ENCODE peak calls at places on chromosomes 16 and 17, in six cellular contexts. One of them, this sample, is unnamed.

GRCh38 chr16:55491691-55492090 is 12.7 kb downstream of the MMP2 start:
- DNase-seq in lower leg skin: peak; percentile 86
- DNase-seq in IMR-90: no peak
- DNase-seq in stimulated activated CD8-positive, alpha-beta memory T cell treated with anti-CD3 and anti-CD28 coated beads, Interleukin-7, amount 100 ng/mL, for 1 hour: no peak
- DNase-seq in C1 segment of cervical spinal cord: no peak
- DNase-seq in progenitor cell of endocrine pancreas: no peak
- DNase-seq in this sample: peak; percentile 38

GRCh38 chr16:19505600-19506303 is 16.1 kb downstream of the GDE1 start:
- DNase-seq in lower leg skin: no peak
- DNase-seq in IMR-90: peak; percentile 17
- DNase-seq in stimulated activated CD8-positive, alpha-beta memory T cell treated with anti-CD3 and anti-CD28 coated beads, Interleukin-7, amount 100 ng/mL, for 1 hour: no peak
- DNase-seq in C1 segment of cervical spinal cord: no peak
- DNase-seq in progenitor cell of endocrine pancreas: no peak
- DNase-seq in this sample: no peak

GRCh38 chr16:8374032-8374431 is 216.3 kb downstream of the TMEM114 start:
- DNase-seq in lower leg skin: no peak
- DNase-seq in IMR-90: no peak
- DNase-seq in stimulated activated CD8-positive, alpha-beta memory T cell treated with anti-CD3 and anti-CD28 coated beads, Interleukin-7, amount 100 ng/mL, for 1 hour: no peak
- DNase-seq in C1 segment of cervical spinal cord: no peak
- DNase-seq in progenitor cell of endocrine pancreas: no peak
- DNase-seq in this sample: no peak

GRCh38 chr17:10177921-10178788 is 20.3 kb downstream of the GAS7 start:
- DNase-seq in lower leg skin: no peak
- DNase-seq in IMR-90: peak; percentile 83
- DNase-seq in stimulated activated CD8-positive, alpha-beta memory T cell treated with anti-CD3 and anti-CD28 coated beads, Interleukin-7, amount 100 ng/mL, for 1 hour: no peak
- DNase-seq in C1 segment of cervical spinal cord: peak; percentile 24
- DNase-seq in progenitor cell of endocrine pancreas: no peak
- DNase-seq in this sample: no peak

GRCh38 chr17:32894245-32894644 is 17.3 kb upstream of the MYO1D start:
- DNase-seq in lower leg skin: no peak
- DNase-seq in IMR-90: no peak
- DNase-seq in stimulated activated CD8-positive, alpha-beta memory T cell treated with anti-CD3 and anti-CD28 coated beads, Interleukin-7, amount 100 ng/mL, for 1 hour: no peak
- DNase-seq in C1 segment of cervical spinal cord: no peak
- DNase-seq in progenitor cell of endocrine pancreas: no peak
- DNase-seq in this sample: no peak

GRCh38 chr16:68754117-68754792 is 17.2 kb downstream of the CDH1 start:
- DNase-seq in lower leg skin: no peak
- DNase-seq in IMR-90: no peak
- DNase-seq in stimulated activated CD8-positive, alpha-beta memory T cell treated with anti-CD3 and anti-CD28 coated beads, Interleukin-7, amount 100 ng/mL, for 1 hour: no peak
- DNase-seq in C1 segment of cervical spinal cord: no peak
- DNase-seq in progenitor cell of endocrine pancreas: no peak
- DNase-seq in this sample: no peak

GRCh38 chr17:15469260-15469659 is 1.8 kb upstream of the CDRT4 start:
- DNase-seq in lower leg skin: no peak
- DNase-seq in IMR-90: peak; percentile 52
- DNase-seq in stimulated activated CD8-positive, alpha-beta memory T cell treated with anti-CD3 and anti-CD28 coated beads, Interleukin-7, amount 100 ng/mL, for 1 hour: no peak
- DNase-seq in C1 segment of cervical spinal cord: no peak
- DNase-seq in progenitor cell of endocrine pancreas: no peak
- DNase-seq in this sample: no peak

GRCh38 chr17:77861981-77862645 is 96.4 kb upstream of the TNRC6C start:
- DNase-seq in lower leg skin: no peak
- DNase-seq in IMR-90: no peak
- DNase-seq in stimulated activated CD8-positive, alpha-beta memory T cell treated with anti-CD3 and anti-CD28 coated beads, Interleukin-7, amount 100 ng/mL, for 1 hour: no peak
- DNase-seq in C1 segment of cervical spinal cord: no peak
- DNase-seq in progenitor cell of endocrine pancreas: no peak
- DNase-seq in this sample: peak; percentile 50

GRCh38 chr17:67063146-67063545 is 18.8 kb downstream of the CACNG1 start:
- DNase-seq in lower leg skin: no peak
- DNase-seq in IMR-90: peak; percentile 61
- DNase-seq in stimulated activated CD8-positive, alpha-beta memory T cell treated with anti-CD3 and anti-CD28 coated beads, Interleukin-7, amount 100 ng/mL, for 1 hour: no peak
- DNase-seq in C1 segment of cervical spinal cord: no peak
- DNase-seq in progenitor cell of endocrine pancreas: no peak
- DNase-seq in this sample: no peak

GRCh38 chr16:47774661-47775060 is 313.5 kb downstream of the PHKB start:
- DNase-seq in lower leg skin: no peak
- DNase-seq in IMR-90: peak; percentile 52
- DNase-seq in stimulated activated CD8-positive, alpha-beta memory T cell treated with anti-CD3 and anti-CD28 coated beads, Interleukin-7, amount 100 ng/mL, for 1 hour: no peak
- DNase-seq in C1 segment of cervical spinal cord: no peak
- DNase-seq in progenitor cell of endocrine pancreas: no peak
- DNase-seq in this sample: no peak

GRCh38 chr17:29533976-29534375 is 32.9 kb downstream of the ABHD15 start:
- DNase-seq in lower leg skin: no peak
- DNase-seq in IMR-90: no peak
- DNase-seq in stimulated activated CD8-positive, alpha-beta memory T cell treated with anti-CD3 and anti-CD28 coated beads, Interleukin-7, amount 100 ng/mL, for 1 hour: no peak
- DNase-seq in C1 segment of cervical spinal cord: no peak
- DNase-seq in progenitor cell of endocrine pancreas: no peak
- DNase-seq in this sample: no peak